ENCODE peak calls at places on chromosomes 4 and X, in eight cellular contexts. One of them, this sample, is unnamed.

GRCh38 chr4:179415016-179415841 is 1973.0 kb upstream of the AGA start:
- DNase-seq in activated CD4-positive, alpha-beta T cell treated with anti-CD3 and anti-CD28 coated beads, Interleukin-2, amount 50 U/mL, for 4 hours: no peak
- DNase-seq in endothelial cell: no peak
- DNase-seq in activated T-helper 1 cell treated with Interleukin-2 at 50 U/mL for 16 hours: no peak
- DNase-seq in lower leg skin: no peak
- DNase-seq in T-helper 1 cell: no peak
- DNase-seq in HFF-Myc: no peak
- DNase-seq in H54: peak
- DNase-seq in this sample: no peak

GRCh38 chr4:26176621-26177121 is 144.1 kb upstream of the RBPJ start:
- DNase-seq in endothelial cell: no peak
- DNase-seq in activated T-helper 1 cell treated with Interleukin-2 at 50 U/mL for 16 hours: no peak
- DNase-seq in HFF-Myc: no peak
- DNase-seq in T-helper 1 cell: no peak
- DNase-seq in H54: no peak
- DNase-seq in activated CD4-positive, alpha-beta T cell treated with anti-CD3 and anti-CD28 coated beads, Interleukin-2, amount 50 U/mL, for 4 hours: no peak
- DNase-seq in lower leg skin: no peak
- DNase-seq in this sample: no peak

GRCh38 chrX:136250191-136251041 is 784 bp downstream of the MAP7D3 start:
- DNase-seq in activated CD4-positive, alpha-beta T cell treated with anti-CD3 and anti-CD28 coated beads, Interleukin-2, amount 50 U/mL, for 4 hours: peak
- DNase-seq in H54: peak
- DNase-seq in endothelial cell: peak
- DNase-seq in HFF-Myc: no peak
- DNase-seq in T-helper 1 cell: no peak
- DNase-seq in activated T-helper 1 cell treated with Interleukin-2 at 50 U/mL for 16 hours: no peak
- DNase-seq in lower leg skin: no peak
- DNase-seq in this sample: peak

GRCh38 chrX:102341867-102342266 is 94.9 kb downstream of the NXF2 start:
- DNase-seq in lower leg skin: no peak
- DNase-seq in activated CD4-positive, alpha-beta T cell treated with anti-CD3 and anti-CD28 coated beads, Interleukin-2, amount 50 U/mL, for 4 hours: no peak
- DNase-seq in activated T-helper 1 cell treated with Interleukin-2 at 50 U/mL for 16 hours: no peak
- DNase-seq in endothelial cell: no peak
- DNase-seq in H54: no peak
- DNase-seq in HFF-Myc: no peak
- DNase-seq in T-helper 1 cell: no peak
- DNase-seq in this sample: no peak

GRCh38 chrX:16666541-16666940 is 16.6 kb downstream of the S100G start:
- DNase-seq in lower leg skin: no peak
- DNase-seq in H54: no peak
- DNase-seq in endothelial cell: no peak
- DNase-seq in T-helper 1 cell: no peak
- DNase-seq in HFF-Myc: no peak
- DNase-seq in activated T-helper 1 cell treated with Interleukin-2 at 50 U/mL for 16 hours: no peak
- DNase-seq in activated CD4-positive, alpha-beta T cell treated with anti-CD3 and anti-CD28 coated beads, Interleukin-2, amount 50 U/mL, for 4 hours: no peak
- DNase-seq in this sample: no peak

GRCh38 chrX:133792198-133792953 is 193.0 kb downstream of the GPC3 start:
- DNase-seq in activated CD4-positive, alpha-beta T cell treated with anti-CD3 and anti-CD28 coated beads, Interleukin-2, amount 50 U/mL, for 4 hours: peak
- DNase-seq in lower leg skin: peak
- DNase-seq in HFF-Myc: peak
- DNase-seq in activated T-helper 1 cell treated with Interleukin-2 at 50 U/mL for 16 hours: peak
- DNase-seq in H54: peak
- DNase-seq in T-helper 1 cell: peak
- DNase-seq in endothelial cell: peak
- DNase-seq in this sample: peak

GRCh38 chr4:121185960-121186359 is 21.8 kb upstream of the TNIP3 start:
- DNase-seq in activated T-helper 1 cell treated with Interleukin-2 at 50 U/mL for 16 hours: no peak
- DNase-seq in endothelial cell: no peak
- DNase-seq in lower leg skin: no peak
- DNase-seq in T-helper 1 cell: no peak
- DNase-seq in H54: no peak
- DNase-seq in HFF-Myc: no peak
- DNase-seq in activated CD4-positive, alpha-beta T cell treated with anti-CD3 and anti-CD28 coated beads, Interleukin-2, amount 50 U/mL, for 4 hours: no peak
- DNase-seq in this sample: no peak

GRCh38 chr4:8346838-8347605 is 77.5 kb downstream of the HTRA3 start:
- DNase-seq in H54: no peak
- DNase-seq in T-helper 1 cell: no peak
- DNase-seq in HFF-Myc: no peak
- DNase-seq in endothelial cell: no peak
- DNase-seq in lower leg skin: peak
- DNase-seq in activated CD4-positive, alpha-beta T cell treated with anti-CD3 and anti-CD28 coated beads, Interleukin-2, amount 50 U/mL, for 4 hours: no peak
- DNase-seq in activated T-helper 1 cell treated with Interleukin-2 at 50 U/mL for 16 hours: no peak
- DNase-seq in this sample: no peak

GRCh38 chrX:70386240-70386639 is 36.9 kb upstream of the GDPD2 start:
- DNase-seq in lower leg skin: no peak
- DNase-seq in activated T-helper 1 cell treated with Interleukin-2 at 50 U/mL for 16 hours: no peak
- DNase-seq in endothelial cell: no peak
- DNase-seq in HFF-Myc: no peak
- DNase-seq in activated CD4-positive, alpha-beta T cell treated with anti-CD3 and anti-CD28 coated beads, Interleukin-2, amount 50 U/mL, for 4 hours: no peak
- DNase-seq in H54: no peak
- DNase-seq in T-helper 1 cell: no peak
- DNase-seq in this sample: no peak

GRCh38 chr4:152540293-152540674 is 4.4 kb upstream of the FBXW7 start:
- DNase-seq in activated T-helper 1 cell treated with Interleukin-2 at 50 U/mL for 16 hours: no peak
- DNase-seq in HFF-Myc: no peak
- DNase-seq in endothelial cell: no peak
- DNase-seq in activated CD4-positive, alpha-beta T cell treated with anti-CD3 and anti-CD28 coated beads, Interleukin-2, amount 50 U/mL, for 4 hours: no peak
- DNase-seq in T-helper 1 cell: no peak
- DNase-seq in lower leg skin: no peak
- DNase-seq in H54: no peak
- DNase-seq in this sample: no peak

GRCh38 chrX:79159800-79160199 is 15.3 kb downstream of the GPR174 start:
- DNase-seq in activated CD4-positive, alpha-beta T cell treated with anti-CD3 and anti-CD28 coated beads, Interleukin-2, amount 50 U/mL, for 4 hours: no peak
- DNase-seq in activated T-helper 1 cell treated with Interleukin-2 at 50 U/mL for 16 hours: no peak
- DNase-seq in T-helper 1 cell: no peak
- DNase-seq in lower leg skin: no peak
- DNase-seq in endothelial cell: no peak
- DNase-seq in H54: no peak
- DNase-seq in HFF-Myc: no peak
- DNase-seq in this sample: no peak

GRCh38 chr4:96097040-96097607 is 257.2 kb downstream of the PDHA2 start:
- DNase-seq in activated T-helper 1 cell treated with Interleukin-2 at 50 U/mL for 16 hours: no peak
- DNase-seq in HFF-Myc: no peak
- DNase-seq in activated CD4-positive, alpha-beta T cell treated with anti-CD3 and anti-CD28 coated beads, Interleukin-2, amount 50 U/mL, for 4 hours: no peak
- DNase-seq in T-helper 1 cell: no peak
- DNase-seq in lower leg skin: no peak
- DNase-seq in endothelial cell: no peak
- DNase-seq in H54: no peak
- DNase-seq in this sample: no peak

GRCh38 chr4:33649015-33649414 is 2595.3 kb downstream of the ARAP2 start:
- DNase-seq in lower leg skin: no peak
- DNase-seq in activated CD4-positive, alpha-beta T cell treated with anti-CD3 and anti-CD28 coated beads, Interleukin-2, amount 50 U/mL, for 4 hours: no peak
- DNase-seq in T-helper 1 cell: no peak
- DNase-seq in H54: no peak
- DNase-seq in endothelial cell: peak
- DNase-seq in activated T-helper 1 cell treated with Interleukin-2 at 50 U/mL for 16 hours: no peak
- DNase-seq in HFF-Myc: peak
- DNase-seq in this sample: peak

GRCh38 chrX:156004256-156004655 is 6.8 kb downstream of the IL9R start:
- DNase-seq in activated T-helper 1 cell treated with Interleukin-2 at 50 U/mL for 16 hours: no peak
- DNase-seq in H54: no peak
- DNase-seq in activated CD4-positive, alpha-beta T cell treated with anti-CD3 and anti-CD28 coated beads, Interleukin-2, amount 50 U/mL, for 4 hours: no peak
- DNase-seq in HFF-Myc: no peak
- DNase-seq in T-helper 1 cell: no peak
- DNase-seq in lower leg skin: peak
- DNase-seq in endothelial cell: no peak
- DNase-seq in this sample: no peak

GRCh38 chr4:141660880-141661279 is 24.5 kb downstream of the IL15 start:
- DNase-seq in H54: no peak
- DNase-seq in lower leg skin: no peak
- DNase-seq in HFF-Myc: no peak
- DNase-seq in activated CD4-positive, alpha-beta T cell treated with anti-CD3 and anti-CD28 coated beads, Interleukin-2, amount 50 U/mL, for 4 hours: no peak
- DNase-seq in endothelial cell: no peak
- DNase-seq in T-helper 1 cell: no peak
- DNase-seq in activated T-helper 1 cell treated with Interleukin-2 at 50 U/mL for 16 hours: no peak
- DNase-seq in this sample: no peak

GRCh38 chrX:45070116-45071007 is 130.3 kb downstream of the DIPK2B start:
- DNase-seq in endothelial cell: no peak
- DNase-seq in lower leg skin: no peak
- DNase-seq in activated T-helper 1 cell treated with Interleukin-2 at 50 U/mL for 16 hours: no peak
- DNase-seq in H54: no peak
- DNase-seq in activated CD4-positive, alpha-beta T cell treated with anti-CD3 and anti-CD28 coated beads, Interleukin-2, amount 50 U/mL, for 4 hours: no peak
- DNase-seq in T-helper 1 cell: no peak
- DNase-seq in HFF-Myc: peak
- DNase-seq in this sample: peak

GRCh38 chrX:10327651-10328050 is 170.9 kb downstream of the CLCN4 start:
- DNase-seq in H54: peak
- DNase-seq in activated CD4-positive, alpha-beta T cell treated with anti-CD3 and anti-CD28 coated beads, Interleukin-2, amount 50 U/mL, for 4 hours: no peak
- DNase-seq in lower leg skin: no peak
- DNase-seq in HFF-Myc: no peak
- DNase-seq in T-helper 1 cell: no peak
- DNase-seq in endothelial cell: no peak
- DNase-seq in activated T-helper 1 cell treated with Interleukin-2 at 50 U/mL for 16 hours: no peak
- DNase-seq in this sample: no peak

GRCh38 chr4:24881508-24882071 is 31.3 kb downstream of the CCDC149 start:
- DNase-seq in endothelial cell: no peak
- DNase-seq in activated CD4-positive, alpha-beta T cell treated with anti-CD3 and anti-CD28 coated beads, Interleukin-2, amount 50 U/mL, for 4 hours: no peak
- DNase-seq in H54: no peak
- DNase-seq in activated T-helper 1 cell treated with Interleukin-2 at 50 U/mL for 16 hours: no peak
- DNase-seq in HFF-Myc: no peak
- DNase-seq in T-helper 1 cell: no peak
- DNase-seq in lower leg skin: no peak
- DNase-seq in this sample: no peak

This sample was measured in D341Med.